ENCODE peak calls at places on chromosomes 12 and 14, in seven cellular contexts. L is choroid plexus epithelial cell; Q is NCI-H748 treated with DMSO at 0.1 percent for 48 hours; J is effector memory CD4-positive, alpha-beta T cell; O is nucleus accumbens; S is fibroblast of the aortic adventitia; Z is AG09309. F is an unnamed sample.

GRCh38 chr12:12685305-12685704 is 10.7 kb downstream of the GPR19 start:
- DNase-seq in Q (peak), J (no peak), O (no peak), Z (no peak), L (no peak), S (no peak), F (no peak)

GRCh38 chr14:77027538-77028383 is 747 bp downstream of the IRF2BPL start:
- DNase-seq in Z (no peak), O (peak), L (peak), S (peak), J (peak), Q (no peak), F (peak)

GRCh38 chr12:12088761-12089160 is 18.0 kb downstream of the BCL2L14 start:
- DNase-seq in Z (no peak), O (no peak), S (no peak), J (no peak), L (no peak), Q (no peak), F (no peak)

GRCh38 chr12:21547437-21547836 is 21.3 kb downstream of the SPX start:
- DNase-seq in J (no peak), S (no peak), Z (no peak), L (no peak), O (no peak), Q (no peak), F (no peak)

GRCh38 chr14:105012171-105012985 is 8.5 kb downstream of the CDCA4 start:
- DNase-seq in S (no peak), Z (no peak), O (no peak), Q (no peak), J (no peak), L (no peak), F (no peak)

GRCh38 chr12:125403145-125403789 is 338.0 kb downstream of the AACS start:
- DNase-seq in O (no peak), Z (no peak), J (no peak), S (peak), L (peak), Q (peak), F (peak)

GRCh38 chr12:75477137-75477536 is 3.4 kb upstream of the GLIPR1 start:
- DNase-seq in J (no peak), Z (no peak), O (no peak), L (no peak), Q (no peak), S (no peak), F (no peak)

GRCh38 chr12:103401421-103401820 is 94.3 kb downstream of the C12orf42 start:
- DNase-seq in Q (no peak), L (no peak), S (no peak), J (no peak), O (no peak), Z (no peak), F (no peak)

GRCh38 chr14:97456958-97457357 is 659.8 kb downstream of the VRK1 start:
- DNase-seq in S (no peak), Q (no peak), J (no peak), Z (no peak), L (no peak), O (no peak), F (no peak)

GRCh38 chr12:3005736-3006135 is 46.5 kb downstream of the TEAD4 start:
- DNase-seq in J (no peak), L (no peak), Q (no peak), O (no peak), S (no peak), Z (no peak), F (no peak)

GRCh38 chr14:61426048-61426447 is 104.7 kb downstream of the PRKCH start:
- DNase-seq in Z (no peak), L (no peak), O (no peak), S (no peak), J (no peak), Q (no peak), F (no peak)

GRCh38 chr12:31120392-31121008 is 46.8 kb downstream of the DDX11 start:
- DNase-seq in J (no peak), O (no peak), Z (no peak), L (no peak), S (no peak), Q (no peak), F (no peak)

GRCh38 chr12:53710098-53710497 is 17.2 kb downstream of the CALCOCO1 start:
- DNase-seq in Z (no peak), O (no peak), Q (no peak), S (no peak), L (no peak), J (no peak), F (no peak)

GRCh38 chr12:48980389-48980952 is 2.3 kb downstream of the WNT1 start:
- DNase-seq in S (no peak), J (peak), O (no peak), Q (peak), L (no peak), Z (no peak), F (no peak)

GRCh38 chr12:48816148-48816854 is 2.0 kb upstream of the CACNB3 start:
- DNase-seq in O (no peak), L (peak), Q (no peak), Z (no peak), S (no peak), J (no peak), F (no peak)

GRCh38 chr14:52268191-52269061 is 928 bp downstream of the PTGDR start:
- DNase-seq in J (no peak), L (peak), Q (no peak), S (peak), O (no peak), Z (no peak), F (peak)

GRCh38 chr12:106021516-106021915 is 117.2 kb downstream of the NUAK1 start:
- DNase-seq in Z (no peak), Q (no peak), S (no peak), J (no peak), L (peak), O (no peak), F (no peak)

GRCh38 chr12:50604640-50604920 is 99.8 kb downstream of the DIP2B start:
- DNase-seq in J (no peak), S (no peak), O (no peak), Z (no peak), L (no peak), Q (no peak), F (no peak)

GRCh38 chr12:108566452-108566851 is 4.1 kb downstream of the ISCU start:
- DNase-seq in Q (no peak), O (no peak), J (no peak), Z (no peak), L (no peak), S (no peak), F (no peak)

GRCh38 chr12:45138609-45139008 is 77.3 kb upstream of the ANO6 start:
- DNase-seq in J (no peak), S (no peak), L (no peak), Q (no peak), Z (no peak), O (no peak), F (no peak)

GRCh38 chr12:48194780-48195179 is 8.3 kb downstream of the OR10AD1 start:
- DNase-seq in Q (no peak), O (no peak), J (no peak), Z (no peak), L (peak), S (peak), F (peak)

GRCh38 chr14:80988192-80988591 is 32.8 kb downstream of the TSHR start:
- DNase-seq in S (no peak), Q (no peak), Z (no peak), L (no peak), O (no peak), J (no peak), F (no peak)

GRCh38 chr12:89208661-89209096 is 143.6 kb downstream of the DUSP6 start:
- DNase-seq in Z (no peak), S (peak), Q (no peak), J (no peak), L (peak), O (no peak), F (peak)

GRCh38 chr12:51855586-51856428 is 7.3 kb upstream of the FIGNL2 start:
- DNase-seq in J (no peak), O (no peak), S (peak), Z (no peak), L (no peak), Q (no peak), F (no peak)

GRCh38 chr12:54416908-54417603 is 2.0 kb downstream of the ITGA5 start:
- DNase-seq in J (no peak), O (no peak), Q (no peak), S (peak), L (no peak), Z (no peak), F (peak)

GRCh38 chr12:3304436-3305135 is 186.4 kb upstream of the PRMT8 start:
- DNase-seq in O (no peak), Q (peak), L (peak), Z (peak), S (peak), J (no peak), F (peak)